ENCODE peak calls at places on chromosomes 11 and 22, in five cellular contexts. V, L, G, B and U are unnamed samples.

GRCh38 chr11:19905280-19905853 is 192.7 kb downstream of the NAV2 start:
- DNase-seq in G (peak; percentile 51), L (no peak), B (no peak), V (peak; percentile 31), U (peak; percentile 49)

GRCh38 chr11:26842458-26842841 is 120.6 kb upstream of the SLC5A12 start:
- DNase-seq in L (peak; percentile 37), B (no peak), G (no peak), V (no peak), U (no peak)

GRCh38 chr11:128187829-128188228 is 399.5 kb downstream of the ETS1 start:
- DNase-seq in B (no peak), V (no peak), L (no peak), G (no peak), U (no peak)

GRCh38 chr22:49926916-49927315 is 8.5 kb downstream of the CRELD2 start:
- DNase-seq in G (no peak), L (no peak), V (no peak), B (no peak), U (no peak)

GRCh38 chr22:44776535-44777363 is 24.4 kb downstream of the ARHGAP8 start:
- DNase-seq in V (no peak), L (no peak), G (no peak), B (no peak), U (no peak)

GRCh38 chr11:99351620-99352019 is 330.9 kb downstream of the CNTN5 start:
- DNase-seq in V (no peak), G (no peak), B (no peak), L (no peak), U (no peak)

GRCh38 chr11:60991457-60991856 is 20.0 kb downstream of the CD6 start:
- DNase-seq in V (no peak), L (no peak), B (no peak), G (no peak), U (no peak)

GRCh38 chr22:31337178-31337577 is 9.0 kb downstream of the PATZ1 start:
- DNase-seq in G (no peak), V (no peak), L (no peak), B (no peak), U (no peak)

GRCh38 chr11:45527898-45528297 is 137.5 kb downstream of the CHST1 start:
- DNase-seq in B (no peak), V (no peak), G (no peak), L (no peak), U (no peak)

GRCh38 chr11:86809561-86809960 is 9.2 kb downstream of the PRSS23 start:
- DNase-seq in G (no peak), B (no peak), V (no peak), L (no peak), U (no peak)

GRCh38 chr11:9250139-9250582 is 15.0 kb downstream of the DENND5A start:
- DNase-seq in B (no peak), L (no peak), V (no peak), G (no peak), U (no peak)

GRCh38 chr11:72974487-72975205 is 160.4 kb downstream of the ATG16L2 start:
- DNase-seq in B (no peak), V (no peak), L (no peak), G (no peak), U (no peak)

GRCh38 chr22:42933783-42934144 is 76.7 kb upstream of the ARFGAP3 start:
- DNase-seq in G (peak; percentile 73), B (no peak), V (peak; percentile 80), L (no peak), U (peak; percentile 31)

GRCh38 chr11:124756033-124756752 is 4.1 kb upstream of the VSIG2 start:
- DNase-seq in V (no peak), L (no peak), B (no peak), G (no peak), U (no peak)

GRCh38 chr22:30205281-30206115 is 41.1 kb downstream of the LIF start:
- DNase-seq in V (peak; percentile 93), B (no peak), L (peak; percentile 77), G (peak; percentile 99), U (peak; percentile 99)

GRCh38 chr11:12165237-12165875 is 55.0 kb downstream of the MICAL2 start:
- DNase-seq in V (no peak), B (no peak), L (no peak), G (no peak), U (no peak)

GRCh38 chr11:12433571-12434061 is 56.2 kb downstream of the PARVA start:
- DNase-seq in L (no peak), V (peak; percentile 77), B (no peak), G (no peak), U (no peak)

GRCh38 chr11:128891410-128891861 is 280 bp downstream of the KCNJ5 start:
- DNase-seq in G (no peak), B (no peak), L (no peak), V (no peak), U (no peak)

GRCh38 chr11:44112083-44112865 is 16.8 kb downstream of the EXT2 start:
- DNase-seq in G (no peak), L (no peak), V (no peak), B (no peak), U (peak; percentile 78)

GRCh38 chr22:19772422-19772672 is 11.8 kb downstream of the TBX1 start:
- DNase-seq in B (no peak), V (no peak), L (no peak), G (no peak), U (no peak)